ENCODE peak calls at places on chromosomes 4 and X, in ten cellular contexts. G is fibroblast of pulmonary artery, X is D721Med, O is thoracic aorta, E is suprapubic skin, V is cardiac fibroblast, W is body of pancreas, S is choroid plexus epithelial cell, N is Calu3, J is endodermal cell. I is an unnamed sample.

GRCh38 chrX:37785569-37785968 is 5.7 kb downstream of the CYBB start:
- DNase-seq in O (no peak), S (no peak), W (no peak), V (peak; percentile 1), N (peak; percentile 10), G (no peak), E (no peak), J (no peak), X (no peak), I (no peak)

GRCh38 chrX:47649302-47649701 is 1.1 kb downstream of the ELK1 start:
- DNase-seq in E (no peak), W (no peak), V (no peak), G (no peak), N (no peak), S (no peak), X (no peak), J (no peak), O (no peak), I (no peak)

GRCh38 chrX:18894156-18894555 is 89.8 kb downstream of the PHKA2 start:
- DNase-seq in W (no peak), J (no peak), O (no peak), G (no peak), S (no peak), N (no peak), V (no peak), X (no peak), E (no peak), I (no peak)

GRCh38 chr4:183059797-183060196 is 39.3 kb upstream of the WWC2 start:
- DNase-seq in S (no peak), E (no peak), G (no peak), J (no peak), N (no peak), O (no peak), X (no peak), W (no peak), V (no peak), I (no peak)

GRCh38 chr4:96293806-96294205 is 453.9 kb downstream of the PDHA2 start:
- DNase-seq in W (no peak), E (no peak), S (peak; percentile 3), X (no peak), O (no peak), N (no peak), G (no peak), V (peak; percentile 13), J (peak; percentile 45), I (no peak)

GRCh38 chr4:91924625-91925024 is 379.1 kb upstream of the GRID2 start:
- DNase-seq in N (no peak), X (no peak), J (no peak), W (no peak), E (peak; percentile 73), O (no peak), G (no peak), V (no peak), S (no peak), I (no peak)

GRCh38 chrX:144730486-144730885 is 516.8 kb upstream of the SPANXN1 start:
- DNase-seq in J (no peak), O (no peak), V (peak; percentile 73), W (no peak), X (no peak), N (no peak), G (peak; percentile 25), S (no peak), E (no peak), I (no peak)

GRCh38 chr4:20813698-20814097 is 113.4 kb downstream of the PACRGL start:
- DNase-seq in O (no peak), S (no peak), N (no peak), G (peak; percentile 7), V (no peak), J (no peak), X (no peak), W (no peak), E (no peak), I (no peak)

GRCh38 chr4:78704981-78705757 is 71.0 kb upstream of the BMP2K start:
- DNase-seq in G (no peak), W (no peak), N (peak; percentile 1), O (no peak), J (no peak), V (peak; percentile 82), S (peak; percentile 76), E (no peak), X (no peak), I (no peak)

GRCh38 chrX:29229802-29230201 is 642.6 kb downstream of the IL1RAPL1 start:
- DNase-seq in N (no peak), W (no peak), J (no peak), S (no peak), G (no peak), X (no peak), E (no peak), O (no peak), V (peak; percentile 29), I (no peak)

GRCh38 chrX:29233592-29234179 is 646.4 kb downstream of the IL1RAPL1 start:
- DNase-seq in O (no peak), J (no peak), N (no peak), E (no peak), X (no peak), V (no peak), G (no peak), W (no peak), S (no peak), I (no peak)

DNA sequence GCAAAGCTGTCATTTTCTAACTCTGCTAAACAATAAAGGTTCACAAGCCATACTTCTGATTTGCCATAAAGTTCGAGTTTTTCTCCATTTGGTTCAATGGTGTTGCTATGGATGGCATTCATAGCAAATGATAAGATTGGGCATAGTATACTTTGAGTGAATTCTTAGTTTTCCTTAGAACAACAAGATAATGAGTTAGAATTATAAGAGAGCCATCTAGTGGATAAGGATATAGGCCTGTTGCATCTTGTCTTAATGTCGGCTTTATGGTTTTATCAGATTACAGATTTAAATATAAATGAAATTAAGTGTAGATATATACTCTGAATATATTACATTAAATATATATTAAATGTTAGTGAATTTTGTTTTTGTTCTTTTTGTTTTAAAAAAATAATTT is 644.6 kb downstream of the IL1RAPL1 start:
- DNase-seq in N (no peak), W (no peak), G (peak; percentile 35), E (no peak), V (peak; percentile 31), X (no peak), O (no peak), J (no peak), S (peak; percentile 22), I (no peak)
- TF ChIP-seq CTCF in N (no peak), W (no peak), G (peak; percentile 46), E (no peak), V (peak; percentile 36), X (peak; percentile 14), O (no peak), J (peak; percentile 69), S (peak; percentile 47), I (peak; percentile 64)

DNA sequence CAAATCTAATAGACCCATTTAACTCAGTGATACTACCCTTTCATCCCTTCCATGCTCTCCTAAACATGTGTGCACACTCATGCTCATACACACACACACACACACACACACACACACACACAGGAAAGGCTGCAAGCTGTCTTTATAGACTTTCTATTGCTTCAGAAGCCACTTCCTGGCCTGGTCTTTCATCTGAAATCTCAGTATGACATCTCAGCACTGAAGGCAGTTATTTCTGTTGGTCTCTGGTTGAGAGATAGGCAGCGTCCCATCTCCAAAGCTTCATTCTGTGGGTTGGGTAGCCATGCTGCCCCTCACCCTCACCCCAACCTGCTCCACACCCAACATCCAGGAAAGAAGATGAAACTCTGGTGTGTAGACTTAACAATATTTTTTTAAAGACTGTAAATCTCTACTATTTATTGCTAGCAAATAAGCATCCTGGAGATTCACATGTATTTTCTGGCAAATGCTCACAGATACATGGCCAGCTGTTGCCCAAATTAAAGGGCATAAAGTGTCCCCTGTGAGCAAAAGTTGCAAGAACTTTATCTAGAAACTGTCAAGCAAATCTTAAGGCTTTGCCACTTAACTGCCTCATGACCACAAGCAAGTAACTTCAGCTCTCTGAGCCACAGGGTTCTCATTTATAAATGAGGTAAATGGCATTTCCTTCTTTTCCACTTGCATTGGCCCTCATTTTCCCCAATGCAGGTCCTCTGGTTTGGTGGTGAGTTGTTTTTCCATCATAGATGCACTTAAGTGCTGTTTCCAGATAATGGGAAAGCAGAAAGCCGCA is 189.8 kb upstream of the AFF2 start:
- DNase-seq in J (no peak), V (no peak), N (no peak), X (no peak), O (no peak), E (no peak), S (no peak), G (no peak), W (no peak), I (no peak)
- TF ChIP-seq CTCF in J (no peak), V (no peak), N (no peak), X (no peak), O (no peak), E (no peak), S (no peak), G (no peak), W (no peak), I (no peak)

GRCh38 chrX:120664081-120664480 is 34.2 kb upstream of the C1GALT1C1 start:
- DNase-seq in V (peak; percentile 61), W (no peak), N (no peak), E (no peak), J (no peak), X (no peak), O (no peak), G (peak; percentile 50), S (peak; percentile 46), I (no peak)
- TF ChIP-seq CTCF in V (no peak), W (peak; percentile 39), N (no peak), E (no peak), J (peak; percentile 47), X (peak; percentile 23), O (no peak), G (peak; percentile 24), S (peak; percentile 21), I (peak; percentile 46)

GRCh38 chr4:15479913-15480185 is 10.2 kb downstream of the CC2D2A start:
- DNase-seq in E (no peak), G (peak; percentile 65), O (no peak), W (no peak), X (no peak), N (no peak), J (no peak), S (peak; percentile 83), V (peak; percentile 75), I (no peak)

GRCh38 chr4:15476396-15476795 is 6.7 kb downstream of the CC2D2A start:
- DNase-seq in N (no peak), O (no peak), E (no peak), G (no peak), J (no peak), V (no peak), W (no peak), X (no peak), S (no peak), I (no peak)

GRCh38 chr4:15478724-15479088 is 9.0 kb downstream of the CC2D2A start:
- DNase-seq in J (no peak), X (no peak), E (no peak), W (no peak), G (no peak), V (no peak), N (no peak), S (no peak), O (no peak), I (no peak)

GRCh38 chr4:15482346-15482745 is 12.7 kb downstream of the CC2D2A start:
- DNase-seq in X (no peak), V (no peak), E (no peak), J (no peak), O (no peak), W (no peak), G (no peak), N (no peak), S (no peak), I (no peak)

GRCh38 chr4:15479089-15479912 is 9.6 kb downstream of the CC2D2A start:
- DNase-seq in J (peak; percentile 94), S (peak; percentile 94), G (peak; percentile 94), V (peak; percentile 94), E (no peak), W (peak; percentile 42), O (no peak), N (peak; percentile 50), X (peak; percentile 38), I (peak; percentile 71)
- TF ChIP-seq CTCF in J (peak; percentile 84), S (peak; percentile 79), G (peak; percentile 77), V (peak; percentile 71), E (peak; percentile 57), W (peak; percentile 80), O (peak; percentile 60), N (peak; percentile 47), X (peak; percentile 91), I (peak; percentile 84)